ENCODE peak calls at places on chromosomes 4 and X, in nine cellular contexts. B is astrocyte of the spinal cord, S is cardiac fibroblast, V is Caco-2, H is HCT116, Z is AG10803, O is fibroblast of pulmonary artery, X is fibroblast of the aortic adventitia, F is HL-60. K is an unnamed sample.

GRCh38 chrX:47515941-47516649 is 33.1 kb upstream of the ZNF41 start:
- DNase-seq in B (peak), S (peak), V (no peak), H (no peak), Z (peak), O (peak), X (no peak), F (no peak), K (peak)

GRCh38 chrX:2692221-2693122 is 1.4 kb downstream of the CD99 start:
- DNase-seq in B (peak), S (peak), V (no peak), H (no peak), Z (peak), O (peak), X (peak), F (peak), K (peak)

GRCh38 chr4:140643571-140644055 is 74.9 kb upstream of the UCP1 start:
- DNase-seq in B (no peak), S (no peak), V (no peak), H (no peak), Z (no peak), O (no peak), X (no peak), F (no peak), K (no peak)

GRCh38 chr4:15521442-15522039 is 51.9 kb downstream of the CC2D2A start:
- DNase-seq in B (peak), S (no peak), V (no peak), H (no peak), Z (peak), O (no peak), X (peak), F (no peak), K (peak)

GRCh38 chrX:80021611-80022010 is 7.1 kb downstream of the TBX22 start:
- DNase-seq in B (no peak), S (no peak), V (no peak), H (no peak), Z (no peak), O (no peak), X (no peak), F (no peak), K (no peak)

GRCh38 chrX:129648514-129649267 is 6.1 kb downstream of the APLN start:
- DNase-seq in B (no peak), S (no peak), V (no peak), H (no peak), Z (no peak), O (no peak), X (no peak), F (no peak), K (no peak)

GRCh38 chrX:155056877-155057792 is 13.8 kb downstream of the CMC4 start:
- DNase-seq in B (peak), S (peak), V (peak), H (peak), Z (peak), O (peak), X (peak), F (peak), K (peak)

GRCh38 chr4:41214158-41215146 is at the start of gene APBB2:
- DNase-seq in B (peak), S (peak), V (peak), H (peak), Z (peak), O (peak), X (peak), F (peak), K (peak)

GRCh38 chr4:182246401-182247205 is 3.4 kb downstream of the TENM3 start:
- DNase-seq in B (no peak), S (peak), V (no peak), H (no peak), Z (no peak), O (peak), X (no peak), F (no peak), K (no peak)

GRCh38 chrX:14235004-14235403 is 205.3 kb upstream of the GEMIN8 start:
- DNase-seq in B (no peak), S (no peak), V (peak), H (peak), Z (no peak), O (no peak), X (no peak), F (no peak), K (no peak)

GRCh38 chr4:183081116-183081469 is 18.0 kb upstream of the WWC2 start:
- DNase-seq in B (no peak), S (no peak), V (no peak), H (no peak), Z (no peak), O (no peak), X (no peak), F (no peak), K (no peak)

GRCh38 chr4:47213539-47213938 is 182.2 kb downstream of the GABRB1 start:
- DNase-seq in B (no peak), S (no peak), V (no peak), H (no peak), Z (no peak), O (no peak), X (no peak), F (no peak), K (peak)

GRCh38 chrX:10085223-10085622 is 71.6 kb upstream of the CLCN4 start:
- DNase-seq in B (no peak), S (no peak), V (no peak), H (no peak), Z (no peak), O (peak), X (peak), F (no peak), K (no peak)

GRCh38 chr4:6720202-6720699 is 4.3 kb downstream of the BLOC1S4 start:
- DNase-seq in B (peak), S (peak), V (peak), H (peak), Z (peak), O (peak), X (peak), F (peak), K (peak)

GRCh38 chr4:110484029-110484428 is 8.1 kb downstream of the ENPEP start:
- DNase-seq in B (no peak), S (no peak), V (no peak), H (no peak), Z (no peak), O (no peak), X (no peak), F (no peak), K (no peak)

GRCh38 chr4:128134925-128135324 is 73.8 kb downstream of the LARP1B start:
- DNase-seq in B (no peak), S (no peak), V (no peak), H (no peak), Z (no peak), O (no peak), X (no peak), F (no peak), K (no peak)

GRCh38 chrX:19063030-19063429 is 59.2 kb downstream of the ADGRG2 start:
- DNase-seq in B (peak), S (peak), V (no peak), H (no peak), Z (peak), O (no peak), X (no peak), F (no peak), K (peak)

GRCh38 chrX:19791562-19791961 is 95.8 kb downstream of the SH3KBP1 start:
- DNase-seq in B (peak), S (peak), V (no peak), H (no peak), Z (peak), O (peak), X (peak), F (peak), K (peak)

GRCh38 chr4:184811484-184812180 is 14.1 kb downstream of the ACSL1 start:
- DNase-seq in B (no peak), S (peak), V (no peak), H (no peak), Z (no peak), O (no peak), X (no peak), F (peak), K (peak)

GRCh38 chr4:6918345-6918744 is 8.7 kb downstream of the TBC1D14 start:
- DNase-seq in B (no peak), S (no peak), V (no peak), H (no peak), Z (no peak), O (no peak), X (no peak), F (peak), K (no peak)

GRCh38 chrX:71909956-71910355 is 689 bp upstream of the NHSL2 start:
- DNase-seq in B (no peak), S (no peak), V (no peak), H (no peak), Z (peak), O (peak), X (peak), F (no peak), K (peak)

GRCh38 chrX:77061022-77061421 is 386.2 kb upstream of the FGF16 start:
- DNase-seq in B (no peak), S (no peak), V (no peak), H (no peak), Z (no peak), O (no peak), X (no peak), F (no peak), K (no peak)

GRCh38 chrX:13495232-13495631 is 74.2 kb upstream of the EGFL6 start:
- DNase-seq in B (no peak), S (no peak), V (no peak), H (peak), Z (no peak), O (no peak), X (no peak), F (peak), K (no peak)

GRCh38 chrX:9282325-9282724 is 182.5 kb upstream of the TBL1X start:
- DNase-seq in B (no peak), S (peak), V (no peak), H (no peak), Z (peak), O (peak), X (no peak), F (peak), K (no peak)

GRCh38 chr4:101118641-101119040 is 228.7 kb downstream of the PPP3CA start:
- DNase-seq in B (no peak), S (no peak), V (no peak), H (no peak), Z (no peak), O (no peak), X (no peak), F (no peak), K (no peak)

GRCh38 chr4:85113706-85114105 is 147.2 kb upstream of the WDFY3 start:
- DNase-seq in B (peak), S (no peak), V (no peak), H (no peak), Z (peak), O (no peak), X (no peak), F (no peak), K (no peak)

GRCh38 chr4:99653921-99654890 is 3.4 kb downstream of the C4orf54 start:
- DNase-seq in B (no peak), S (no peak), V (no peak), H (no peak), Z (peak), O (no peak), X (no peak), F (no peak), K (no peak)

GRCh38 chr4:158411180-158411721 is 110.4 kb upstream of the RXFP1 start:
- DNase-seq in B (no peak), S (no peak), V (no peak), H (no peak), Z (no peak), O (peak), X (peak), F (no peak), K (peak)

GRCh38 chr4:40953253-40954118 is 203.7 kb downstream of the NSUN7 start:
- DNase-seq in B (no peak), S (peak), V (no peak), H (no peak), Z (peak), O (no peak), X (no peak), F (no peak), K (peak)

GRCh38 chr4:139440971-139441370 is 12.9 kb upstream of the RAB33B start:
- DNase-seq in B (no peak), S (no peak), V (no peak), H (no peak), Z (peak), O (no peak), X (no peak), F (no peak), K (no peak)

GRCh38 chr4:41346306-41347061 is 89.8 kb downstream of the UCHL1 start:
- DNase-seq in B (no peak), S (no peak), V (peak), H (no peak), Z (no peak), O (no peak), X (no peak), F (no peak), K (no peak)

GRCh38 chr4:182843813-182844325 is 73.3 kb downstream of the DCTD start:
- DNase-seq in B (no peak), S (no peak), V (no peak), H (no peak), Z (no peak), O (no peak), X (no peak), F (no peak), K (no peak)

DNA sequence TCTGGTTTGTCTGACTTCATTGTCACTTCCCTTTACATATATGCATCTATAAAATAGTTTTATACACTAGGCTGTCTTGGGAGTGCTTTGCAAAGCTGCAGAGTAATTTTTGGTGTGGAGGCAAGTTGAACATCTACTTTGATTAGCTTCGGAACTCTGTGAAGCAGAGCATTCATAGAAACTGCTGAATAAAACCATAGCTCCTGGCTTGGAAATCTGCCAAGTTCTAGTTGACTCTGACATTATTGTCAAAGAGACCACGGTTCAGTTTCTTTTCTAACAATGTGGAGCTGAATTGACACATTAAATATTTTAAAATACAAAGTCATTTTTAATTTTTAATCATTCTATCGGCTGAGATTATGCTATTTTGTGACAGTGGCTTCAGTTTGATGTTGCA is 335.0 kb downstream of the BMPR1B start:
- DNase-seq in B (peak), S (no peak), V (no peak), H (no peak), Z (no peak), O (no peak), X (no peak), F (no peak), K (no peak)
- H3K4me3 ChIP-seq in B (no peak), S (no peak), V (no peak), H (no peak), Z (no peak), O (no peak), X (no peak), F (no peak), K (no peak)

GRCh38 chr4:54228064-54228527 is 997 bp upstream of the PDGFRA start:
- DNase-seq in B (peak), S (peak), V (peak), H (no peak), Z (peak), O (peak), X (peak), F (no peak), K (peak)
- TF ChIP-seq CTCF in B (peak), S (peak), V (peak), H (peak), Z (peak), O (peak), X (peak), F (peak), K (peak)

DNA sequence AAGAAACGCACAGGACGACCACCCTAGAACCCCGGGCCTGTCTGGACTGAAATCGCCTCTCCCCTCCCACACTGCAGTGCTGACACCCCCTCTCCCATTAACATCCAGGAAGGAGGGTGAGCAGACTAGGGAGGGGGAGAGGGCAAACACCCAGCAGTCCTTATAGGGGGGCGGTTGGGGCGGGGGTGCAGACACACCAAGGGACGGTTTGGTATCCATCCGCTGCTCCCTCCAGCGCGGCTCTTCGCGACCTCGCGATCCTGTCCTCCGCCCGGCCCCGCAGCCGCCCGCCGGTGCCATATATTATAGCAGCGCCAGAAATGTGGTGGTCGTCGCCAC is 411 bp upstream of the GPRASP1 start:
- DNase-seq in B (no peak), S (no peak), V (no peak), H (no peak), Z (no peak), O (no peak), X (no peak), F (no peak), K (no peak)
- H3K4me3 ChIP-seq in B (peak), S (peak), V (no peak), H (no peak), Z (peak), O (peak), X (peak), F (no peak), K (peak)

DNA sequence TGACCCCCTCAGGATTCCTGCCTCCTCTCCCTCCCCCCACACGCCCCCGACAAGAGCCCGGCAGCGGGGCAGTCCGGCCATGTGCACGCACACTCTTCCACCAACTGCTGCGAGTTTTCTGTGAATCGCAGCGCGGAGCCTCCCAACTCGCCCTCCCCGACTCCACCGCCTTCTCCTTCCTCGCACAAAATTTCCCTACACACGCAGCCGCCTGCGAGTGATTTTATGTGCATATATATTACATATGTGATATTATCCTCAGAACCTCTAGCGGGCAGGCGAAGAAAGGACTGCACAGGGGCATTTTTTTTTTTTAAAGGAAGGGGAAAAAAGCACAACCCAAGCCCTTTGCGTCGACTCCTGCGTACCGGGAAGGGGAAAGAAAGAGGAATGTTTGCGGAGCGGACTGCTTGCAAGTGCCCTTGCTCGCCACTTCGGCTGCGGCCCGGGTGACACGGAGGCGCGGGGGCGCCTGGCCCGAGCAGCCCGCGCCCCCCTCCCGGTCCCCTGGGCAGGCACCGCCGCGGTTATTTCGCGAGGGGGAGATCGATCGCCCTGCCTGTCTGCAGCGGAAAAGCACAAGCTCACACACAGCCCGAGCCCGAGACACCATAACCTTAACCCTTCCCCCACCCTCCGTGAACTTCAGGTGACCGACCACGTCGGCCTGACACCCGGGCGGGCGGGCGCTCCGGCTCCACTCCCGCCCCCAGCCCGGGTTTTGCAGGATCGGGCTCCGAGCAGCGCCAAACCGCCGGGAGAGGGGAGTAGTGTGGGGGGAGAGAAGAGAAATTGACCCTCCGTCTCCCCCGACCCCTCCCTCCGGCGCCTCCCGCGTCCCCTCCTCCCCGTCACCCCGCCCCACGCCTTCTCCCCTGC is 2.2 kb downstream of the ZNF827 start:
- DNase-seq in B (peak), S (peak), V (peak), H (no peak), Z (peak), O (peak), X (peak), F (peak), K (peak)
- TF ChIP-seq CTCF in B (peak), S (peak), V (peak), H (no peak), Z (peak), O (peak), X (peak), F (no peak), K (peak)